ENCODE peak calls at places on chromosomes 16 and 17, in ten cellular contexts. I, P, A, U, B, R, Q, T, Y and H are unnamed samples.

GRCh38 chr16:27114006-27114405 is 47.3 kb downstream of the C16orf82 start:
- DNase-seq in Y (no peak), R (no peak), B (no peak), P (no peak), U (no peak), Q (peak; percentile 27), T (no peak), I (no peak), A (no peak), H (no peak)

GRCh38 chr17:61454095-61454931 is 2.1 kb downstream of the TBX4 start:
- DNase-seq in T (no peak), U (peak; percentile 84), A (no peak), I (no peak), R (no peak), B (peak; percentile 69), P (no peak), Q (no peak), Y (no peak), H (no peak)

GRCh38 chr16:70522216-70523000 is 946 bp downstream of the COG4 start:
- DNase-seq in B (no peak), T (no peak), A (no peak), P (no peak), I (no peak), U (no peak), Y (no peak), Q (no peak), R (no peak), H (peak; percentile 24)

GRCh38 chr17:80032614-80033171 is 3.0 kb downstream of the TBC1D16 start:
- DNase-seq in B (no peak), R (no peak), P (no peak), T (no peak), A (no peak), Q (no peak), I (no peak), U (no peak), Y (no peak), H (no peak)

GRCh38 chr16:16028311-16028999 is 79.0 kb downstream of the ABCC1 start:
- DNase-seq in A (no peak), I (no peak), T (no peak), U (no peak), B (no peak), R (no peak), Q (no peak), P (no peak), Y (no peak), H (no peak)

GRCh38 chr16:53545433-53545832 is 42.4 kb upstream of the AKTIP start:
- DNase-seq in B (no peak), Y (no peak), Q (no peak), P (no peak), U (no peak), I (no peak), R (no peak), T (peak; percentile 26), A (no peak), H (no peak)

GRCh38 chr17:31595666-31596381 is 204.3 kb downstream of the RAB11FIP4 start:
- DNase-seq in A (no peak), Q (no peak), T (no peak), B (no peak), U (peak; percentile 71), R (no peak), P (no peak), Y (no peak), I (no peak), H (no peak)

GRCh38 chr16:65598626-65599025 is 476.8 kb upstream of the CDH11 start:
- DNase-seq in P (no peak), A (peak; percentile 23), U (no peak), Y (no peak), Q (no peak), T (no peak), B (no peak), I (no peak), R (no peak), H (no peak)

GRCh38 chr17:48127371-48128051 is 19.9 kb downstream of the SNX11 start:
- DNase-seq in I (peak; percentile 25), A (peak; percentile 7), U (peak; percentile 41), Y (no peak), Q (no peak), P (no peak), R (no peak), T (peak; percentile 30), B (no peak), H (no peak)

GRCh38 chr17:10200645-10201044 is 2.2 kb upstream of the GAS7 start:
- DNase-seq in Y (no peak), P (no peak), T (no peak), U (no peak), Q (no peak), A (no peak), B (no peak), R (no peak), I (no peak), H (no peak)

GRCh38 chr16:71917900-71918299 is 22.6 kb downstream of the IST1 start:
- DNase-seq in A (peak; percentile 74), Y (no peak), Q (no peak), T (no peak), P (peak; percentile 77), U (no peak), B (no peak), I (no peak), R (no peak), H (no peak)

GRCh38 chr17:55273579-55274370 is 9.0 kb downstream of the HLF start:
- DNase-seq in I (no peak), Y (no peak), P (peak; percentile 7), A (no peak), U (no peak), T (no peak), Q (no peak), R (peak; percentile 56), B (no peak), H (no peak)

GRCh38 chr16:64391009-64391663 is 730.7 kb downstream of the CDH11 start:
- DNase-seq in B (no peak), P (peak; percentile 21), R (no peak), Q (no peak), T (no peak), A (peak; percentile 17), U (no peak), Y (no peak), I (no peak), H (no peak)

GRCh38 chr17:64148699-64149098 is 18.8 kb upstream of the ERN1 start:
- DNase-seq in U (no peak), R (no peak), A (no peak), B (no peak), I (no peak), Y (no peak), T (no peak), P (no peak), Q (no peak), H (no peak)

GRCh38 chr16:48632137-48632774 is 22.3 kb upstream of the N4BP1 start:
- DNase-seq in Q (no peak), P (no peak), A (no peak), U (no peak), T (no peak), I (no peak), Y (no peak), R (no peak), B (peak; percentile 17), H (no peak)

GRCh38 chr16:70476272-70477020 is 22.1 kb downstream of the FCSK start:
- DNase-seq in U (no peak), Y (no peak), I (peak; percentile 72), A (peak; percentile 67), Q (no peak), B (no peak), P (peak; percentile 65), T (no peak), R (no peak), H (peak; percentile 98)

GRCh38 chr17:18877104-18877503 is 19.2 kb downstream of the PRPSAP2 start:
- DNase-seq in I (no peak), U (no peak), T (no peak), P (no peak), Y (no peak), B (no peak), Q (no peak), R (no peak), A (peak; percentile 14), H (no peak)

GRCh38 chr16:12419987-12420386 is 383.7 kb downstream of the CPPED1 start:
- DNase-seq in A (no peak), T (no peak), U (no peak), Y (no peak), I (no peak), B (no peak), Q (no peak), P (no peak), R (no peak), H (no peak)

GRCh38 chr17:83099570-83100181 is 20.3 kb downstream of the METRNL start:
- DNase-seq in Q (peak; percentile 83), B (no peak), A (peak; percentile 42), Y (no peak), R (no peak), P (peak; percentile 62), U (no peak), I (no peak), T (no peak), H (no peak)
- TF ChIP-seq CTCF in Q (no peak), B (no peak), A (no peak), Y (no peak), R (peak; percentile 5), P (no peak), U (no peak), I (no peak), T (no peak), H (no peak)

GRCh38 chr17:39195568-39196160 is 1.8 kb downstream of the CACNB1 start:
- DNase-seq in A (no peak), Y (no peak), B (no peak), U (no peak), R (no peak), P (peak; percentile 27), Q (no peak), I (no peak), T (no peak), H (no peak)
- TF ChIP-seq CTCF in A (no peak), Y (no peak), B (no peak), U (no peak), R (no peak), P (no peak), Q (no peak), I (no peak), T (no peak), H (no peak)

GRCh38 chr16:66928702-66929388 is 3.5 kb upstream of the RRAD start:
- DNase-seq in R (no peak), Y (no peak), Q (no peak), B (peak; percentile 75), P (peak; percentile 43), T (no peak), A (peak; percentile 50), I (peak; percentile 60), U (peak; percentile 73), H (no peak)
- TF ChIP-seq CTCF in R (peak; percentile 19), Y (peak; percentile 7), Q (no peak), B (peak; percentile 77), P (peak; percentile 56), T (no peak), A (peak; percentile 57), I (peak; percentile 59), U (peak; percentile 71), H (peak; percentile 53)

DNA sequence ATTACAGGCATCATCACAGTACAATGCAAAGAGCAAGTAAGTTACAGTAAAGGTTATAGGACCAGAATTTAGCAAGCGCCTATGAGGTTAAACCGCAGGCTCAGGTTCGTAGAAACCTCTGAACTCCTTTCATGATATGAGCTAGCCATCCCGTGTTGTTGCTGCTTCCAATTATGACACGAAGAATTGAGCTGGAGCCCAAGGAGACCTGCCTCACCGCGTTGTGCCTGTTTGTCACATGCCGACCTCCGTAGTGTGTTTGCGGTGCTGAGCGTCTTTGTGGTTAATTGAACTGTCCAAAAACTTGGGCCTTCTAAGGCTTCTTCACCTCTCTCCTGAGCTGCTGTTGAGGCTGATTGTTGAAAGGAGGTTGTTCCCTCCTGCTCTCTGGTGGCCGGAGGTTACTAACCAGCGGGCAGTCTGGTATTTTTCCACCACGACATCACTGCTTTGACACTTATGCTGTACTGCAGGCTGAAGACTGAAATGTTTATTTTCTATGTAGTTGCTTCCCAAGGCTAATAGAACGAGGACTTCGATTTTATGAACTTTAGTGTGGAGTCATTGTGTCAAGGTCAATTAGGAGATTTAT is 67.5 kb downstream of the SEC14L1 start:
- DNase-seq in T (peak; percentile 37), U (peak; percentile 68), Q (no peak), P (peak; percentile 62), B (no peak), I (no peak), Y (peak; percentile 35), R (peak; percentile 48), A (peak; percentile 50), H (no peak)
- TF ChIP-seq CTCF in T (no peak), U (peak; percentile 33), Q (no peak), P (no peak), B (peak; percentile 11), I (peak; percentile 21), Y (peak; percentile 27), R (peak; percentile 47), A (peak; percentile 24), H (no peak)